ENCODE peak calls at places on chromosomes 13 and 19, in four cellular contexts. A is ELR, G is hypothalamus, P is Panc1. D is an unnamed sample.

GRCh38 chr13:20197361-20197834 is 4.7 kb upstream of the GJB2 start:
- DNase-seq in A (peak), G (no peak), P (peak), D (peak)

GRCh38 chr19:6227941-6228325 is 51.8 kb downstream of the MLLT1 start:
- DNase-seq in P (no peak), A (no peak), G (no peak), D (no peak)

GRCh38 chr19:38913958-38914357 is 2.0 kb upstream of the CCER2 start:
- DNase-seq in P (no peak), G (no peak), A (no peak), D (no peak)

GRCh38 chr19:52923782-52924593 is 760 bp upstream of the ZNF888 start:
- DNase-seq in P (no peak), A (peak), G (peak), D (peak)

GRCh38 chr19:15672580-15673175 is at the start of gene CYP4F12:
- DNase-seq in A (peak), P (no peak), G (no peak), D (peak)

GRCh38 chr13:30132623-30133553 is 174.5 kb downstream of the KATNAL1 start:
- DNase-seq in P (peak), A (peak), G (peak), D (peak)

GRCh38 chr19:52991021-52991420 is 22.7 kb upstream of the ERVV-1 start:
- DNase-seq in A (peak), G (no peak), P (peak), D (no peak)

GRCh38 chr19:16938211-16938610 is 49.4 kb downstream of the F2RL3 start:
- DNase-seq in P (no peak), G (no peak), A (no peak), D (no peak)